ENCODE peak calls at places on chromosome 4, in eight cellular contexts. F, I, A, R, Q, N, J and C are unnamed samples.
A peak's percentile ranks its signal among the peaks of the same experiment; 100 is the strongest.

GRCh38 chr4:100828986-100829685 is 311.3 kb upstream of the EMCN start:
- DNase-seq in F (no peak), I (no peak), A (no peak), R (no peak), Q (no peak), N (peak; percentile 41), J (no peak), C (no peak)

GRCh38 chr4:85180533-85180932 is 214.0 kb upstream of the WDFY3 start:
- DNase-seq in F (no peak), I (no peak), A (no peak), R (no peak), Q (no peak), N (no peak), J (no peak), C (no peak)

GRCh38 chr4:140150636-140150885 is 3.4 kb downstream of the MAML3 start:
- DNase-seq in F (peak; percentile 92), I (no peak), A (no peak), R (peak; percentile 91), Q (no peak), N (peak; percentile 82), J (no peak), C (no peak)

GRCh38 chr4:13386405-13387107 is 97.6 kb downstream of the RAB28 start:
- DNase-seq in F (no peak), I (no peak), A (no peak), R (no peak), Q (no peak), N (peak; percentile 57), J (no peak), C (no peak)

GRCh38 chr4:10495651-10496050 is 38.4 kb upstream of the ZNF518B start:
- DNase-seq in F (no peak), I (no peak), A (no peak), R (peak; percentile 25), Q (no peak), N (no peak), J (no peak), C (no peak)

GRCh38 chr4:2254665-2255500 is 7.0 kb downstream of the MXD4 start:
- DNase-seq in F (peak; percentile 4), I (no peak), A (peak; percentile 33), R (peak; percentile 69), Q (peak; percentile 57), N (no peak), J (peak; percentile 66), C (peak; percentile 47)

GRCh38 chr4:76074468-76074867 is at the start of gene ART3:
- DNase-seq in F (no peak), I (no peak), A (no peak), R (no peak), Q (no peak), N (no peak), J (no peak), C (no peak)

GRCh38 chr4:152063301-152064235 is 302.8 kb upstream of the GATB start:
- DNase-seq in F (no peak), I (no peak), A (peak; percentile 76), R (no peak), Q (no peak), N (peak; percentile 69), J (no peak), C (peak; percentile 69)

GRCh38 chr4:6538586-6538985 is 36.4 kb upstream of the MAN2B2 start:
- DNase-seq in F (no peak), I (no peak), A (no peak), R (peak; percentile 68), Q (no peak), N (no peak), J (peak; percentile 35), C (no peak)

GRCh38 chr4:68466185-68466584 is 18.9 kb downstream of the TMPRSS11E start:
- DNase-seq in F (no peak), I (no peak), A (no peak), R (no peak), Q (no peak), N (peak; percentile 94), J (no peak), C (no peak)

GRCh38 chr4:145554691-145555090 is 64.5 kb upstream of the MMAA start:
- DNase-seq in F (no peak), I (no peak), A (no peak), R (no peak), Q (no peak), N (no peak), J (no peak), C (no peak)

GRCh38 chr4:76740192-76740591 is 157.8 kb downstream of the SOWAHB start:
- DNase-seq in F (no peak), I (no peak), A (no peak), R (no peak), Q (peak; percentile 67), N (no peak), J (no peak), C (no peak)

GRCh38 chr4:99033956-99034355 is 38.4 kb downstream of the METAP1 start:
- DNase-seq in F (no peak), I (no peak), A (no peak), R (no peak), Q (no peak), N (no peak), J (no peak), C (no peak)

GRCh38 chr4:30839583-30840520 is 119.7 kb downstream of the PCDH7 start:
- DNase-seq in F (no peak), I (no peak), A (no peak), R (no peak), Q (no peak), N (peak; percentile 47), J (no peak), C (no peak)

GRCh38 chr4:18421519-18421918 is 400.0 kb upstream of the LCORL start:
- DNase-seq in F (no peak), I (no peak), A (no peak), R (no peak), Q (no peak), N (no peak), J (no peak), C (no peak)

GRCh38 chr4:34250562-34250961 is 1993.8 kb downstream of the ARAP2 start:
- DNase-seq in F (no peak), I (no peak), A (no peak), R (no peak), Q (no peak), N (peak; percentile 51), J (no peak), C (no peak)

DNA sequence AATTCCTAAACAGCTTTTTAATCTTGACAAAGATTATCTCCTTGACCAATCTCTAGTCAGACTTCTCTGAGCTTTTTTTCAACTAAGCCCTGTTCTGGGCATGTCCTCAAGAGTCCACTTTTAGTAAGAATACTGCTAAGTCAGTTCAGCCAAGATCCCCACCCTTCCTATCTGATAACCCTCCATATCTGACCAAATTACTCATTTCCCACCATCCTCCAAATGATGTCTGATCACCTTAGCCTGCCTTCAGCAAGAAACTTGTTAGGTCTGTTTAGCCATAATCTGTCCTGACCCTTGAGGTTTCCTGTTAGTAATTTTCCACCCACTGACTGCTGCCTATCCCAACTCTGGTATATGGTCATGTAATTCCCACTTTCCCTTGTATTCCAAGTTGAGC is 65.2 kb downstream of the FAM13A start:
- DNase-seq in F (no peak), I (no peak), A (no peak), R (no peak), Q (no peak), N (peak; percentile 22), J (no peak), C (no peak)
- H3K27ac ChIP-seq in F (no peak overlapping the region), I (no peak overlapping the region), A (no peak overlapping the region), R (no peak overlapping the region), Q (no peak overlapping the region), N (no peak overlapping the region), J (no peak overlapping the region), C (no peak overlapping the region)

GRCh38 chr4:169136330-169136729 is 126.3 kb upstream of the CBR4 start:
- DNase-seq in F (no peak), I (no peak), A (no peak), R (no peak), Q (no peak), N (no peak), J (no peak), C (no peak)

GRCh38 chr4:169133932-169134331 is 123.9 kb upstream of the CBR4 start:
- DNase-seq in F (peak; percentile 39), I (no peak), A (no peak), R (no peak), Q (no peak), N (no peak), J (no peak), C (no peak)

GRCh38 chr4:169136796-169137554 is 126.9 kb upstream of the CBR4 start:
- DNase-seq in F (no peak), I (no peak), A (no peak), R (no peak), Q (no peak), N (no peak), J (no peak), C (no peak)

GRCh38 chr4:169137555-169137920 is 127.5 kb upstream of the CBR4 start:
- DNase-seq in F (no peak), I (no peak), A (no peak), R (no peak), Q (no peak), N (no peak), J (no peak), C (no peak)

DNA sequence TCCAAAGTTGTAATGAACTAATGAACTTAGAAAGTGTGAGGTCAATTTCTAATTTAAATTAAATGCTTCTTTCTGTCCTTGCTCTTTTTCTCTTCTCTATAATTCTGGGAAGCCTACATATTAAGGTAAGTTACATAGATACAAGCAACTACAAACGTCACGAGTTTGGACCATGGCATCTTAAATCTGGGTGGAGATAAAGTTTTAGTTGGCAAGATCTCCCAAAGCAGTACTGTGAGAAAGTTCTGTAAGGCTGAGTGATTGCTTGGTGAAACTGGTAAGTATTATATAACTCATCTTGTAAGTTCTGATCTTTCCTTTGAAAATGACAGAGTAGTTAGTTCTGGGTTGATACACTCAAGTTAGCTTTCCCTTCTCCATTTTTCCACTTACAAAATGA is 125.7 kb upstream of the CBR4 start:
- DNase-seq in F (no peak), I (no peak), A (no peak), R (no peak), Q (no peak), N (no peak), J (no peak), C (no peak)
- H3K27ac ChIP-seq in F (no peak overlapping the region), I (no peak overlapping the region), A (no peak overlapping the region), R (no peak overlapping the region), Q (no peak overlapping the region), N (no peak overlapping the region), J (peak overlapping the region; percentile 1), C (peak overlapping the region; percentile 5)

DNA sequence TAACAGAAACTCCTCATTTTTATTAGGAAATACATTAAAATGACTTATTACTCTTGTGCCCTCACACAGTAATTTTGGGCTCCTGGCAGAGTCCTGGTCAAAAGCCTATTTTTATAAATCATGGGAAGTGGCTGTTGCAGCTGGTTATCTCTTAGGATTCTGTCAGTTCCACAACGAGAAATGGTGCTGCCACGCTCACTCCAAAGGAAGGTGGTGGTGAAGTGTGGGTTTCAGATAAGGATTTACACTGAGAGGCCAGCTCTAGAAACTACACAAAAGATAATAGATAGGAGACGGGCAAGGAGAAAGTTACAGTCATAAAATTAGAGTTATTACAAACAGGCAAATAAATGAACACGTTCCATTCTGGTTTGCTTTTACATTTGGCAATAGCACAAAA is 159.1 kb upstream of the FAM241A start:
- DNase-seq in F (no peak), I (no peak), A (no peak), R (no peak), Q (no peak), N (no peak), J (no peak), C (no peak)
- H3K27ac ChIP-seq in F (no peak overlapping the region), I (no peak overlapping the region), A (no peak overlapping the region), R (no peak overlapping the region), Q (no peak overlapping the region), N (no peak overlapping the region), J (no peak overlapping the region), C (no peak overlapping the region)

DNA sequence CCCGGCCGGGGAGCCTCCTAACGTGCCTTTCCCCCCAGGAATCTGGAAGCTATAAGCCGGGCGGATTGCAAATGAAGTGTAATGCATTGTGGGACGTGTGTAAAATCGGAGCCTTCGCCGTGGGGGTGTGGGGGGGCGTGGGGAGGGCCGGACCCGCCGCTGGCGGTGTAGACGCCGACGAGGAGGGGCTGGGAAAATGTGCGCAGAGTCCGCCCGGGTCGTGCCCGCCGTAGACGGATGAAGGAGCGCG is 1.3 kb downstream of the STOX2 start:
- DNase-seq in F (no peak), I (no peak), A (no peak), R (no peak), Q (no peak), N (no peak), J (no peak), C (no peak)
- H3K27ac ChIP-seq in F (no peak overlapping the region), I (no peak overlapping the region), A (no peak overlapping the region), R (no peak overlapping the region), Q (no peak overlapping the region), N (no peak overlapping the region), J (no peak overlapping the region), C (no peak overlapping the region)